ENCODE peak calls at places on chromosomes 1 and 21, in nine cellular contexts. P, I, C, H, X, L, V, O and R are unnamed samples.

GRCh38 chr1:168320805-168321577 is 40.3 kb downstream of the TBX19 start:
- DNase-seq in P (no peak), I (no peak), C (peak; percentile 91), H (no peak), X (peak; percentile 91), L (peak; percentile 58), V (no peak), O (no peak), R (no peak)

GRCh38 chr1:20760322-20760721 is 26.8 kb downstream of the HP1BP3 start:
- DNase-seq in P (no peak), I (no peak), C (no peak), H (no peak), X (no peak), L (no peak), V (no peak), O (no peak), R (no peak)

GRCh38 chr1:23216771-23217420 is 406 bp downstream of the HTR1D start:
- DNase-seq in P (no peak), I (peak; percentile 73), C (no peak), H (no peak), X (no peak), L (peak; percentile 54), V (peak; percentile 61), O (peak; percentile 43), R (peak; percentile 59)

GRCh38 chr1:186848509-186849130 is 19.9 kb downstream of the PLA2G4A start:
- DNase-seq in P (no peak), I (no peak), C (peak; percentile 26), H (no peak), X (peak; percentile 21), L (peak; percentile 47), V (no peak), O (no peak), R (no peak)

GRCh38 chr1:159594581-159594980 is 7.0 kb downstream of the APCS start:
- DNase-seq in P (no peak), I (no peak), C (no peak), H (no peak), X (no peak), L (no peak), V (no peak), O (no peak), R (no peak)

GRCh38 chr1:161267332-161267731 is 8.8 kb downstream of the PCP4L1 start:
- DNase-seq in P (peak; percentile 71), I (no peak), C (no peak), H (no peak), X (no peak), L (no peak), V (no peak), O (no peak), R (no peak)

GRCh38 chr1:239795289-239795688 is 296.4 kb upstream of the FMN2 start:
- DNase-seq in P (no peak), I (no peak), C (no peak), H (no peak), X (no peak), L (no peak), V (no peak), O (no peak), R (no peak)

GRCh38 chr1:214641214-214641895 is 38.4 kb downstream of the CENPF start:
- DNase-seq in P (no peak), I (no peak), C (no peak), H (no peak), X (no peak), L (no peak), V (no peak), O (no peak), R (no peak)

DNA sequence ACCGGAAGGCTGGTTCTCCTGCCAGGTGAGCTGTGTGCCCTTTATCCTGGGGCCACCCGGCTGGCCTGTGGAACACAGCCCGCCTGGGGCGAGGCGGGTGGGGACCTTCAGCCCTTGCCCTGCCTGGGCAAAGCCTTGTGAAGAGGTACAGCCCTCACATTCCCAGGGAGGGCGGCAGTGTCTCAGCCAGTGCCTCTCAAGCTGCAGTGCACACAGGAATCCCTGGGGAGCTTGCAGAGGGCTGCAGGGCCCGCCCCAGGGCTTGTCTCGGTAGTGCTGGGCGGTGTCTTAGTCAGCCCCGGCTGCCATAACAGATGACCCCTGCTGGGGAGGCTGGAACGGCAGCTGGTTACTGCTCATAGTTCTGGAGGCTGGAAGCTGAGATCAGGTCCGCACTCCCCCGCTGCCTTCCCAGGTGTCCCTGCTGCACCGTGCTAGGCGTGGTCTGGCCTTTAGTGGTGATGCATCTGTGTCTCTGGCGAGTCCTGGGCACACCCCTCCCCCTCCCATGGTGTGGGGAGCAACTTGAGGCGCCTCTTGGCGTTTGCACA is 12.6 kb downstream of the DFFB start:
- DNase-seq in P (no peak), I (peak; percentile 53), C (no peak), H (no peak), X (no peak), L (no peak), V (no peak), O (no peak), R (no peak)
- TF ChIP-seq CTCF in P (no peak), I (no peak), C (no peak), H (no peak), X (no peak), L (no peak), V (no peak), O (no peak), R (no peak)

DNA sequence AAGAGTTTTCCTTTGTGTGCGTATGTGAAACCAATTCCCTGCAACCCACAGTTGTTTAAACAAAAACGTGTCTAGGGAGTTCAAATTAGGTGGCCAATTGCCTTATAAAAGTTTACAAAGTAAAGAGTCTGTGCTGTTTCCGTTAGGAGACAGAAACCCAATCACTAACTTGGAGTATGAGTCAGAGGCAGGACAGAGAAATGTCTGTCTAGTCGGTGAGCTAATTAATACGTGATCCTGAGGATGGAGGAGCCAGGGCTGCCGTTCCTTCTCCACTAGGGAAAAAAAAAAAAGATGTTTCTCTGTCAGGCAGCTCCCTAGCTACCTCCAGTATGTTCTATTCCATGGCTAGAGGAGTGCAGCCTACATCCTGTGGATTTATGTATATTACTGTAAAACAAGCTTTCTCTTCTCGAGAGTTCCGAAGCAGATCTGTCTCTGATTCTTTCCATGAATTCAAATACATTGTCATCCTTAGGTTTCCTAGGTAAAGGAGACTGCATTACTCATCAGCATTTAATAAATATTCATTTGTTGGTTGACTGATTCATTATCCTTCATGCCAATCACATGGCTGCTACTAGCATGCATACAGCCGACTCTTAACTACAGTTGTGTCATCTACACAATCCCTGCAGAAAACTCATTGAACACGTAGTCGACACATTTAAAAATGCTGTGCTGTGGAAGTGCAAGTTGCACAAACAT is 430.6 kb downstream of the KIF26B start:
- DNase-seq in P (no peak), I (no peak), C (peak; percentile 9), H (no peak), X (peak; percentile 84), L (peak; percentile 71), V (no peak), O (no peak), R (no peak)
- TF ChIP-seq CTCF in P (no peak), I (no peak), C (no peak), H (no peak), X (no peak), L (no peak), V (no peak), O (no peak), R (no peak)

GRCh38 chr1:211842518-211842917 is 12.0 kb upstream of the LPGAT1 start:
- DNase-seq in P (no peak), I (no peak), C (no peak), H (no peak), X (no peak), L (no peak), V (no peak), O (no peak), R (no peak)

GRCh38 chr1:211843018-211843417 is 12.5 kb upstream of the LPGAT1 start:
- DNase-seq in P (no peak), I (no peak), C (no peak), H (no peak), X (no peak), L (no peak), V (no peak), O (no peak), R (no peak)

GRCh38 chr1:211843507-211844298 is 13.1 kb upstream of the LPGAT1 start:
- DNase-seq in P (peak; percentile 56), I (no peak), C (no peak), H (no peak), X (no peak), L (no peak), V (no peak), O (no peak), R (no peak)

GRCh38 chr1:211833174-211833820 is 2.7 kb upstream of the LPGAT1 start:
- DNase-seq in P (no peak), I (no peak), C (no peak), H (no peak), X (no peak), L (no peak), V (no peak), O (no peak), R (no peak)

GRCh38 chr1:211839106-211839505 is 8.5 kb upstream of the LPGAT1 start:
- DNase-seq in P (no peak), I (no peak), C (no peak), H (no peak), X (no peak), L (no peak), V (no peak), O (no peak), R (no peak)
- TF ChIP-seq CTCF in P (no peak), I (no peak), C (no peak), H (no peak), X (no peak), L (no peak), V (no peak), O (no peak), R (no peak)

DNA sequence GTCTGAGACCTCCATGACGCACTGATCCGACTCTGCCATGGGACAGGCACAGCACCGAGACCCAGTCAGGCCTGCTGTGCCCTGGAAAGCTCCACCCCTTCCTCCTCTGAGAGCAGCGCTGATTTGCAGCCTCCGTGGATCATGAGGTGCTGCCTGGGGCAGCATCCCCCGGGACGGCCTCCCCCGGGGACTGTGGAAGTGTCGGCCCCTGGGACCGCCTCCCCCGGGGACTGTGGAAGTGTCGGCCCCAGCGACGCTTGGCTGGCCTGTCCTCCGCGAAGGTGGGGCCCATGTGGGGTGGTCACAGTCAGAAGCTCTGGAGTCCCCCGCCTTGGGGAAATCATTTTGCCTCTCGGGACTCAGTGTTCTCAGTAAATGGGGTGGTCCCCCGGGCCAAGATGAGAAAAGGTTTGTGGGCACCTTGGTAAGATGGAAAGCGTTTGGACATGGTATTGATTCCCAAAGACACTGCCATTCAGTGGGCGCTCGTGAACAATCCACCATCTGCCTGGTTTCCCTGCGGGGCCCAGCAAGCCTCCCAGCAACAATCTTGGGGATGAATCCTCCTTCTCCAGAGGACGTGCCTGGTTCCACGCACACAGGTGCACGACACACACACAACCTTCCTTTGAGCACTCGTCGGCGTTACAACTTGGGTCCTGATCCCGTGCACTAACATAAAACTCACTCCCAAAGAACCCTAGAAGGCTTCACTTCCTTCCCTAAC is 3.0 kb downstream of the TFF2 start:
- DNase-seq in P (no peak), I (no peak), C (no peak), H (no peak), X (no peak), L (no peak), V (no peak), O (no peak), R (no peak)
- TF ChIP-seq CTCF in P (no peak), I (no peak), C (no peak), H (no peak), X (no peak), L (no peak), V (no peak), O (no peak), R (no peak)